ENCODE peak calls at places on chromosomes 2 and 18, in ten cellular contexts. O, H, A, Y, L, U, Z, T, I and K are unnamed samples.

GRCh38 chr18:31679133-31679731 is 5.1 kb downstream of the B4GALT6 start:
- DNase-seq in O (peak; percentile 57), H (no peak), A (peak; percentile 56), Y (no peak), L (no peak), U (no peak), Z (no peak), T (no peak), I (no peak), K (no peak)

GRCh38 chr2:188333751-188334524 is 42.3 kb downstream of the GULP1 start:
- DNase-seq in O (no peak), H (no peak), A (no peak), Y (no peak), L (no peak), U (no peak), Z (no peak), T (no peak), I (peak; percentile 90), K (no peak)

GRCh38 chr2:212686285-212686895 is 147.8 kb upstream of the ERBB4 start:
- DNase-seq in O (peak; percentile 58), H (peak; percentile 45), A (peak; percentile 69), Y (peak; percentile 9), L (peak; percentile 22), U (peak; percentile 58), Z (peak; percentile 48), T (peak; percentile 12), I (peak; percentile 70), K (peak; percentile 5)

GRCh38 chr18:60982296-60982695 is 350.9 kb upstream of the CDH20 start:
- DNase-seq in O (no peak), H (no peak), A (no peak), Y (no peak), L (no peak), U (no peak), Z (no peak), T (no peak), I (no peak), K (no peak)

GRCh38 chr2:127095784-127096183 is 11.2 kb downstream of the BIN1 start:
- DNase-seq in O (no peak), H (no peak), A (no peak), Y (no peak), L (no peak), U (no peak), Z (no peak), T (no peak), I (no peak), K (no peak)

GRCh38 chr2:17649026-17649425 is 104.6 kb downstream of the SMC6 start:
- DNase-seq in O (no peak), H (no peak), A (no peak), Y (no peak), L (no peak), U (no peak), Z (no peak), T (no peak), I (no peak), K (no peak)

GRCh38 chr18:46843372-46843771 is 73.9 kb downstream of the PIAS2 start:
- DNase-seq in O (no peak), H (no peak), A (no peak), Y (no peak), L (no peak), U (no peak), Z (no peak), T (no peak), I (no peak), K (no peak)

GRCh38 chr18:7728297-7728696 is 161.2 kb downstream of the PTPRM start:
- DNase-seq in O (no peak), H (no peak), A (no peak), Y (no peak), L (no peak), U (no peak), Z (no peak), T (no peak), I (no peak), K (no peak)

GRCh38 chr2:132489150-132489549 is 72.5 kb downstream of the GPR39 start:
- DNase-seq in O (peak; percentile 8), H (no peak), A (no peak), Y (no peak), L (no peak), U (no peak), Z (no peak), T (no peak), I (peak; percentile 85), K (no peak)

GRCh38 chr2:2104331-2104730 is 226.7 kb downstream of the MYT1L start:
- DNase-seq in O (no peak), H (no peak), A (no peak), Y (no peak), L (no peak), U (no peak), Z (no peak), T (no peak), I (no peak), K (no peak)

GRCh38 chr2:55616509-55617159 is 788 bp downstream of the PPP4R3B start:
- DNase-seq in O (peak; percentile 59), H (no peak), A (peak; percentile 56), Y (peak; percentile 57), L (no peak), U (no peak), Z (no peak), T (peak; percentile 13), I (peak; percentile 46), K (no peak)

GRCh38 chr2:183078163-183078466 is 432 bp upstream of the DUSP19 start:
- DNase-seq in O (no peak), H (no peak), A (no peak), Y (no peak), L (no peak), U (no peak), Z (no peak), T (peak; percentile 53), I (no peak), K (no peak)